ENCODE peak calls at places on chromosome 1, in seven cellular contexts. F is stimulated activated CD8-positive, alpha-beta memory T cell treated with anti-CD3 and anti-CD28 coated beads, Interleukin-7, amount 100 ng/mL, for 1 hour; Z is HuH-7; P is non-pigmented ciliary epithelial cell; J is NCI-H748 treated with DMSO at 0.1 percent for 48 hours; D is NCI-H345; V is NCI-H1092 treated with DMSO at 0.1 percent for 48 hours. S is an unnamed sample.

GRCh38 chr1:4275083-4275482 is 375.0 kb upstream of the C1orf174 start:
- DNase-seq in Z (no peak), F (no peak), D (no peak), J (no peak), P (no peak), V (no peak), S (no peak)

GRCh38 chr1:95578462-95578861 is 344.5 kb downstream of the RWDD3 start:
- DNase-seq in V (no peak), D (no peak), F (no peak), P (no peak), J (no peak), Z (no peak), S (peak)

GRCh38 chr1:152904688-152905440 is 3.5 kb upstream of the IVL start:
- DNase-seq in P (no peak), V (no peak), F (no peak), Z (no peak), J (no peak), D (no peak), S (no peak)

GRCh38 chr1:77095231-77095630 is 124.0 kb downstream of the PIGK start:
- DNase-seq in P (no peak), V (peak), J (no peak), F (no peak), D (no peak), Z (no peak), S (no peak)

GRCh38 chr1:245258271-245258920 is 103.6 kb downstream of the KIF26B start:
- DNase-seq in P (no peak), J (no peak), V (peak), D (no peak), Z (no peak), F (no peak), S (no peak)

GRCh38 chr1:84720275-84720780 is 30.1 kb upstream of the SSX2IP start:
- DNase-seq in V (no peak), Z (no peak), D (no peak), P (no peak), J (no peak), F (no peak), S (no peak)

GRCh38 chr1:36420409-36420808 is 22.7 kb upstream of the LSM10 start:
- DNase-seq in D (no peak), V (no peak), F (no peak), Z (no peak), P (no peak), J (no peak), S (peak)

GRCh38 chr1:77639056-77639455 is 43.4 kb downstream of the ZZZ3 start:
- DNase-seq in D (no peak), Z (no peak), J (no peak), V (no peak), F (no peak), P (peak), S (no peak)

GRCh38 chr1:43438006-43438405 is 15.7 kb downstream of the HYI start:
- DNase-seq in P (no peak), J (no peak), V (no peak), F (no peak), D (no peak), Z (no peak), S (no peak)

GRCh38 chr1:170285027-170285426 is 139.3 kb downstream of the NTMT2 start:
- DNase-seq in F (no peak), V (peak), J (peak), P (no peak), D (peak), Z (no peak), S (no peak)

GRCh38 chr1:11731719-11732283 is 4.1 kb upstream of the AGTRAP start:
- DNase-seq in Z (no peak), P (no peak), F (no peak), V (peak), D (no peak), J (no peak), S (no peak)

GRCh38 chr1:155942578-155943141 is 1.2 kb downstream of the RXFP4 start:
- DNase-seq in D (no peak), F (no peak), Z (no peak), P (no peak), J (no peak), V (no peak), S (no peak)

GRCh38 chr1:185843297-185843869 is 109.2 kb downstream of the HMCN1 start:
- DNase-seq in P (no peak), F (no peak), V (no peak), Z (no peak), D (no peak), J (no peak), S (no peak)

GRCh38 chr1:112177314-112177713 is 187.8 kb upstream of the KCND3 start:
- DNase-seq in D (no peak), Z (no peak), P (no peak), J (no peak), F (no peak), V (no peak), S (no peak)

GRCh38 chr1:231866392-231867331 is 240.1 kb downstream of the DISC1 start:
- DNase-seq in P (no peak), J (peak), D (peak), F (peak), V (peak), Z (peak), S (peak)

GRCh38 chr1:186442651-186443114 is 18.2 kb downstream of the PDC start:
- DNase-seq in V (no peak), P (peak), D (peak), F (no peak), J (peak), Z (no peak), S (no peak)

GRCh38 chr1:23249785-23250184 is 32.5 kb upstream of the HTR1D start:
- DNase-seq in V (no peak), J (peak), P (no peak), Z (no peak), F (no peak), D (no peak), S (peak)

GRCh38 chr1:119102051-119102450 is 38.4 kb downstream of the WARS2 start:
- DNase-seq in J (no peak), Z (no peak), D (no peak), F (no peak), V (no peak), P (no peak), S (no peak)

GRCh38 chr1:215407575-215407974 is 159.5 kb upstream of the KCTD3 start:
- DNase-seq in J (no peak), F (no peak), D (no peak), P (no peak), Z (no peak), V (no peak), S (no peak)

GRCh38 chr1:209268479-209268878 is 315.0 kb upstream of the CAMK1G start:
- DNase-seq in D (no peak), P (no peak), Z (no peak), F (no peak), V (no peak), J (no peak), S (no peak)